ENCODE peak calls at places on chromosome 1, in ten cellular contexts. E, O, U, X, V, Q, Y, B, W and J are unnamed samples.

GRCh38 chr1:189180057-189180456 is 1297.6 kb downstream of the BRINP3 start:
- DNase-seq in E (no peak), O (no peak), U (no peak), X (no peak), V (no peak), Q (no peak), Y (no peak), B (no peak), W (no peak), J (no peak)

GRCh38 chr1:16250547-16251251 is 13.7 kb upstream of the CPLANE2 start:
- DNase-seq in E (peak; percentile 49), O (no peak), U (peak; percentile 57), X (no peak), V (no peak), Q (no peak), Y (no peak), B (no peak), W (no peak), J (no peak)

GRCh38 chr1:50878434-50878833 is 81.6 kb downstream of the FAF1 start:
- DNase-seq in E (no peak), O (no peak), U (no peak), X (no peak), V (no peak), Q (no peak), Y (no peak), B (no peak), W (no peak), J (no peak)

GRCh38 chr1:37410815-37411214 is 63.6 kb upstream of the ZC3H12A start:
- DNase-seq in E (no peak), O (peak; percentile 4), U (peak; percentile 22), X (no peak), V (no peak), Q (peak; percentile 44), Y (no peak), B (no peak), W (no peak), J (no peak)

GRCh38 chr1:200330770-200331428 is 78.9 kb downstream of the ZNF281 start:
- DNase-seq in E (no peak), O (no peak), U (no peak), X (no peak), V (no peak), Q (no peak), Y (no peak), B (no peak), W (no peak), J (no peak)

GRCh38 chr1:212475151-212475550 is 42.4 kb downstream of the NENF start:
- DNase-seq in E (no peak), O (no peak), U (no peak), X (no peak), V (no peak), Q (no peak), Y (no peak), B (no peak), W (no peak), J (no peak)

GRCh38 chr1:232786845-232787455 is 18.3 kb upstream of the MAP10 start:
- DNase-seq in E (no peak), O (no peak), U (no peak), X (no peak), V (no peak), Q (no peak), Y (no peak), B (no peak), W (no peak), J (no peak)

GRCh38 chr1:228072658-228073043 is 9.9 kb upstream of the ARF1 start:
- DNase-seq in E (peak; percentile 29), O (no peak), U (no peak), X (peak; percentile 31), V (no peak), Q (peak; percentile 62), Y (peak; percentile 14), B (no peak), W (no peak), J (no peak)

GRCh38 chr1:29328897-29329775 is 92.8 kb downstream of the PTPRU start:
- DNase-seq in E (no peak), O (no peak), U (no peak), X (no peak), V (no peak), Q (peak; percentile 35), Y (no peak), B (no peak), W (no peak), J (no peak)

GRCh38 chr1:234668577-234668955 is 58.6 kb upstream of the IRF2BP2 start:
- DNase-seq in E (no peak), O (no peak), U (no peak), X (no peak), V (no peak), Q (no peak), Y (no peak), B (no peak), W (no peak), J (no peak)

GRCh38 chr1:41891403-41891896 is 27.3 kb downstream of the HIVEP3 start:
- DNase-seq in E (no peak), O (peak; percentile 62), U (peak; percentile 54), X (no peak), V (peak; percentile 30), Q (no peak), Y (no peak), B (peak; percentile 47), W (no peak), J (no peak)

GRCh38 chr1:162956922-162957321 is 95.9 kb upstream of the CCDC190 start:
- DNase-seq in E (no peak), O (no peak), U (peak; percentile 54), X (no peak), V (no peak), Q (no peak), Y (no peak), B (no peak), W (no peak), J (no peak)

GRCh38 chr1:84693774-84694173 is 3.5 kb upstream of the SSX2IP start:
- DNase-seq in E (no peak), O (no peak), U (no peak), X (no peak), V (no peak), Q (no peak), Y (no peak), B (no peak), W (no peak), J (no peak)

GRCh38 chr1:238252033-238252802 is 361.5 kb upstream of the ZP4 start:
- DNase-seq in E (peak; percentile 38), O (no peak), U (peak; percentile 33), X (no peak), V (peak; percentile 47), Q (no peak), Y (no peak), B (peak; percentile 86), W (peak; percentile 50), J (peak; percentile 64)

GRCh38 chr1:159163609-159164008 is 7.8 kb upstream of the CADM3 start:
- DNase-seq in E (no peak), O (no peak), U (no peak), X (no peak), V (no peak), Q (no peak), Y (no peak), B (no peak), W (no peak), J (no peak)

GRCh38 chr1:153791856-153792253 is 16.6 kb downstream of the SLC27A3 start:
- DNase-seq in E (no peak), O (no peak), U (peak; percentile 72), X (no peak), V (no peak), Q (peak; percentile 73), Y (no peak), B (no peak), W (peak; percentile 20), J (no peak)

DNA sequence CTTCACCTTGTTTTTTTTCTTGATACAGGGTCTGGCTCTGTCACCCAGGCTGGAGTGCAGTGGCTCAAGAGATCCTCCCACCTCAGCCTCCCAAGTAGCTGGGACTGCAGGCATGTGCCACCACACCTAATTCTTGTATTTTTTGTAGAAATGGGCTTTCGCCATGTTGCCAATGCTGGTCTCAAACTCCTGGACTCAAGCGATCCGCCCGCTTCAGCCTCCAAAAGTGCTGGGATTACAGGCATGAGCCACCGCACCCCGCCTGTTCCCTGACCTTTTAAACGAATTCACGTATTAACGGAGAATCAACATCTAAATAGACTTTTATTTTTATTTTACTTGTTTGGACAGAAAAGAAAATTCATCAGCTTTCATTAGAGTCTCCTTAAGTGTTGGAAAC is 104.8 kb downstream of the PGBD5 start:
- DNase-seq in E (no peak), O (no peak), U (no peak), X (no peak), V (no peak), Q (no peak), Y (no peak), B (no peak), W (no peak), J (no peak)
- TF ChIP-seq POLR2A in E (no peak), O (no peak), U (no peak), X (no peak), V (no peak), Q (no peak), Y (no peak), B (no peak), W (no peak), J (no peak)

GRCh38 chr1:58887059-58887458 is 103.2 kb upstream of the JUN start:
- DNase-seq in E (no peak), O (no peak), U (no peak), X (no peak), V (no peak), Q (no peak), Y (no peak), B (no peak), W (no peak), J (no peak)
- H3K27ac ChIP-seq in E (no peak overlapping the region), O (no peak overlapping the region), U (no peak overlapping the region), X (peak overlapping the region; percentile 11), V (no peak overlapping the region), Q (no peak overlapping the region), Y (peak overlapping the region; percentile 47), B (peak overlapping the region; percentile 84), W (no peak overlapping the region), J (peak overlapping the region; percentile 82)

DNA sequence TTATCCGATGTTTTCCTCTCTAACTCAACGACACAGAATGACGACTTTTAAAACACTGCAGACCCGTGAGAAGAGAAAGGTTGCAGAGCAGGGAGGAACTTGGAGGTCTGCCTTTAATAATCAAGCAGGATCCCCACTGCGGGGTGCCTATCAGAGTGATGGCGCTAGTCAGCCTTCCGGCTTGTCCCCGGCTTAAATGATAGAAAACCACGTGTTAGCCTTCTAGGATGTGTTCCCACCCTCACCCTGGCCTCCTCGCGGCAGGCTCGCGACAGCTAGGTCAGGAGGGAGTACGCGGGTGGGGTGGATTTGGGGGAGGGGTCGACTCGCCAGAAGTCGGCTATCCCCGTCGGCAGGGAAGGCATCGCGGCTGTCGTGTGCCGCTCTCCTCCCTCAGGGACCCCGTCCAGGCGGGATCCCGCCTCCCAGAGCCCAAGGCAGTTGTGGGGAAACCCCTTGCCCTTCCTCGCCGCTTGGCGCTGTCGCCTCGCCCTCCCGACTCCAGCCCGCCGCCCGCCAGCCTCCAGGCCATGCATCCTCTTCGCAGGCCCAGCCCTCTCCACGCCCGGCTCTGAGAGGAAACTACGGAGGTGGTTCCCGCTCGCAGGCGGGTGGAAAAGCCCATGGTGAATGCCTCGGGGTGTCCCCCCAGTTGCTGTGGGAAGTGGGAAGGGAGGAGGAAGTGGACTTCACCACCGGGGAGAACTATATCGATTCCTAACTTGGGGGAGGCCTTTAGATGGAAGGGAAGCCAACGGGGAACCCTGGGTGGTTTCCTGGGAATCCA is 1.1 kb upstream of the SMG7 start:
- DNase-seq in E (peak; percentile 84), O (peak; percentile 78), U (peak; percentile 67), X (peak; percentile 87), V (peak; percentile 70), Q (peak; percentile 94), Y (peak; percentile 75), B (peak; percentile 65), W (peak; percentile 91), J (peak; percentile 47)
- TF ChIP-seq POLR2A in E (peak; percentile 39), O (no peak), U (peak; percentile 70), X (no peak), V (peak; percentile 46), Q (no peak), Y (peak; percentile 34), B (peak; percentile 69), W (peak; percentile 53), J (no peak)

GRCh38 chr1:89602871-89603404 is 30.0 kb upstream of the LRRC8C start:
- DNase-seq in E (no peak), O (no peak), U (no peak), X (no peak), V (no peak), Q (no peak), Y (peak; percentile 26), B (no peak), W (no peak), J (no peak)
- H3K27ac ChIP-seq in E (no peak overlapping the region), O (no peak overlapping the region), U (no peak overlapping the region), X (no peak overlapping the region), V (no peak overlapping the region), Q (peak overlapping the region; percentile 23), Y (peak overlapping the region; percentile 58), B (no peak overlapping the region), W (no peak overlapping the region), J (peak overlapping the region; percentile 67)